ENCODE peak calls at places on chromosomes 3 and 15, in four cellular contexts. O, K, G and Y are unnamed samples.
A peak's percentile ranks its signal among the peaks of the same experiment; 100 is the strongest.

GRCh38 chr3:59411694-59412093 is 361.9 kb upstream of the CFAP20DC start:
- DNase-seq in O (no peak), K (no peak), G (no peak), Y (no peak)

GRCh38 chr3:17865626-17866025 is 123.2 kb upstream of the TBC1D5 start:
- DNase-seq in O (no peak), K (no peak), G (no peak), Y (no peak)

GRCh38 chr3:142680710-142681109 is 43.1 kb upstream of the TRPC1 start:
- DNase-seq in O (no peak), K (peak; percentile 24), G (no peak), Y (no peak)

GRCh38 chr3:156388469-156389150 is 166.3 kb downstream of the SSR3 start:
- DNase-seq in O (peak; percentile 99), K (no peak), G (no peak), Y (no peak)

GRCh38 chr3:152496286-152496685 is 227.6 kb downstream of the MBNL1 start:
- DNase-seq in O (no peak), K (no peak), G (no peak), Y (no peak)

GRCh38 chr3:59469948-59470723 is 420.3 kb upstream of the CFAP20DC start:
- DNase-seq in O (no peak), K (peak; percentile 43), G (no peak), Y (no peak)

GRCh38 chr15:76197703-76198455 is 113.4 kb downstream of the ETFA start:
- DNase-seq in O (no peak), K (peak; percentile 89), G (no peak), Y (no peak)

GRCh38 chr3:66354001-66354400 is 133.2 kb downstream of the SLC25A26 start:
- DNase-seq in O (no peak), K (no peak), G (no peak), Y (no peak)

GRCh38 chr3:156826896-156827882 is 1.0 kb downstream of the LEKR1 start:
- DNase-seq in O (no peak), K (no peak), G (no peak), Y (no peak)

GRCh38 chr15:92797168-92798052 is 102.7 kb upstream of the CHD2 start:
- DNase-seq in O (no peak), K (peak; percentile 76), G (no peak), Y (peak; percentile 37)

GRCh38 chr3:98745718-98746117 is 17.4 kb upstream of the ST3GAL6 start:
- DNase-seq in O (no peak), K (no peak), G (no peak), Y (no peak)

GRCh38 chr3:45516829-45517228 is 77.7 kb upstream of the LIMD1 start:
- DNase-seq in O (no peak), K (no peak), G (no peak), Y (no peak)

GRCh38 chr3:103127737-103128136 is 692.9 kb downstream of the ZPLD1 start:
- DNase-seq in O (no peak), K (no peak), G (no peak), Y (no peak)

GRCh38 chr3:69855436-69856162 is 116.3 kb downstream of the MITF start:
- DNase-seq in O (no peak), K (peak; percentile 31), G (no peak), Y (no peak)

GRCh38 chr3:171223396-171223795 is 196.9 kb upstream of the SLC2A2 start:
- DNase-seq in O (no peak), K (no peak), G (no peak), Y (no peak)

GRCh38 chr15:24966364-24967103 is 11.7 kb downstream of the SNRPN start:
- DNase-seq in O (no peak), K (no peak), G (no peak), Y (no peak)

GRCh38 chr15:83626171-83626802 is 27.6 kb upstream of the ADAMTSL3 start:
- DNase-seq in O (no peak), K (no peak), G (no peak), Y (no peak)

GRCh38 chr15:80777836-80778620 is 1.1 kb upstream of the CEMIP start:
- DNase-seq in O (no peak), K (peak; percentile 34), G (no peak), Y (peak; percentile 30)

GRCh38 chr15:80780416-80781221 is 1.4 kb downstream of the CEMIP start:
- DNase-seq in O (no peak), K (peak; percentile 8), G (peak; percentile 47), Y (peak; percentile 95)

GRCh38 chr15:80779658-80780415 is 667 bp downstream of the CEMIP start:
- DNase-seq in O (no peak), K (peak; percentile 63), G (no peak), Y (peak; percentile 30)

GRCh38 chr15:80778621-80778963 is 578 bp upstream of the CEMIP start:
- DNase-seq in O (no peak), K (no peak), G (no peak), Y (no peak)

DNA sequence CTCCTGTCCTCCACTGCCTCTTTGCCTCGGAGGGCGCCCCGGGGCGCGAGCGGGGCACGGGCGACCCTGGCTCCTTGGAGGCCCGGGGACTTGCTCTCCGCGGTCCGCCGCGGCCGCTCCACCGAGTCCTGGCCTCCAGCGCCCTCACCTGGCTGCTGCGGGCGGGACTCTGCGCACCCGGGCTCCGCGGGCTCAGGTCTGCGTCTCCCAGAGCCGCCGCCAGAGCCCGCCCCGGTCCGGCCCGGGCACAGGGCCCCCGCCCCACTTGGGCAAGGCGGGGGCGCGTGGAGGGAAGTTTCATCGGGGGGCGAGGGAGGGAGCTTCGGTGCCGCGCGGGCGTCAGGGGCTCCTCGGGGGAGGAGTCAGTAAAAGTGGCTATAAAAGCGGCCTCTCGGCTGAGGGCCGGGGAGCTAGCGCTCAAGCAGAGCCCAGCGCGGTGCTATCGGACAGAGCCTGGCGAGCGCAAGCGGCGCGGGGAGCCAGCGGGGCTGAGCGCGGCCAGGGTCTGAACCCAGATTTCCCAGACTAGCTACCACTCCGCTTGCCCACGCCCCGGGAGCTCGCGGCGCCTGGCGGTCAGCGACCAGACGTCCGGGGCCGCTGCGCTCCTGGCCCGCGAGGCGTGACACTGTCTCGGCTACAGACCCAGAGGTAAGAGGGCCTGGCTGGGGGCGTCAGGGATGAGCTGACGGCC is at the start of gene CEMIP:
- DNase-seq in O (no peak), K (peak; percentile 77), G (peak; percentile 65), Y (peak; percentile 89)
- TF ChIP-seq CTCF in O (peak; percentile 61), K (peak; percentile 91), G (peak; percentile 74), Y (peak; percentile 61)

GRCh38 chr15:47289667-47290066 is 427.6 kb upstream of the SEMA6D start:
- DNase-seq in O (no peak), K (no peak), G (no peak), Y (no peak)
- TF ChIP-seq CTCF in O (no peak), K (no peak), G (no peak), Y (no peak)

GRCh38 chr15:71572452-71573053 is 237.8 kb upstream of the NR2E3 start:
- DNase-seq in O (no peak), K (peak; percentile 78), G (no peak), Y (no peak)
- TF ChIP-seq CTCF in O (no peak), K (no peak), G (no peak), Y (no peak)

GRCh38 chr3:25863560-25863959 is 73.7 kb downstream of the OXSM start:
- DNase-seq in O (no peak), K (no peak), G (no peak), Y (no peak)
- TF ChIP-seq CTCF in O (peak; percentile 5), K (no peak), G (peak; percentile 54), Y (no peak)

DNA sequence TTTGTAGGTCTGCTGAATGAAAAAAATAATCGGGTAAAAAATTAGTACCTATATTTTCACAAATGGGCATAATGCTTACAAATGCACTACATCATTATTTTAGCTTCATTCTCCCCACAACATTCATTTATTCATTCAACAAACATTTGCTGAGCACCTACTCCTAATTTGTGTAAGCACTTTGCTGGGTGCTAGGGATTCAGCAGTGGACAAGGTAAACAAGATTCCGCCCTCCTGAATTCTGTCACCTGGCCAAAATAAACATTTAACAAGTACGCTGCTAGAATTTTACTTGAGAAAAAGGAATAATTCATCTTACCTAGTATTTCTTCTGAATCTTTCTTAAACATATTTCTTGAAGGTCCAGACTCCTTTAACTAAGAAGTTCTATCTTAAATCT is 72.1 kb downstream of the TIGIT start:
- DNase-seq in O (no peak), K (peak; percentile 52), G (no peak), Y (no peak)
- TF ChIP-seq CTCF in O (no peak), K (no peak), G (no peak), Y (no peak)

GRCh38 chr3:184241447-184242296 is 7.1 kb downstream of the ALG3 start:
- DNase-seq in O (no peak), K (peak; percentile 12), G (no peak), Y (peak; percentile 28)
- TF ChIP-seq CTCF in O (peak; percentile 53), K (peak; percentile 12), G (peak; percentile 35), Y (peak; percentile 22)

GRCh38 chr3:165339753-165340152 is 143.6 kb upstream of the SLITRK3 start:
- DNase-seq in O (no peak), K (peak; percentile 45), G (no peak), Y (no peak)
- TF ChIP-seq CTCF in O (no peak), K (peak; percentile 53), G (peak; percentile 27), Y (no peak)

GRCh38 chr3:39383190-39383912 is at the start of gene SLC25A38:
- DNase-seq in O (peak; percentile 32), K (peak; percentile 85), G (peak; percentile 87), Y (peak; percentile 73)
- TF ChIP-seq CTCF in O (peak; percentile 52), K (peak; percentile 8), G (peak; percentile 49), Y (no peak)

DNA sequence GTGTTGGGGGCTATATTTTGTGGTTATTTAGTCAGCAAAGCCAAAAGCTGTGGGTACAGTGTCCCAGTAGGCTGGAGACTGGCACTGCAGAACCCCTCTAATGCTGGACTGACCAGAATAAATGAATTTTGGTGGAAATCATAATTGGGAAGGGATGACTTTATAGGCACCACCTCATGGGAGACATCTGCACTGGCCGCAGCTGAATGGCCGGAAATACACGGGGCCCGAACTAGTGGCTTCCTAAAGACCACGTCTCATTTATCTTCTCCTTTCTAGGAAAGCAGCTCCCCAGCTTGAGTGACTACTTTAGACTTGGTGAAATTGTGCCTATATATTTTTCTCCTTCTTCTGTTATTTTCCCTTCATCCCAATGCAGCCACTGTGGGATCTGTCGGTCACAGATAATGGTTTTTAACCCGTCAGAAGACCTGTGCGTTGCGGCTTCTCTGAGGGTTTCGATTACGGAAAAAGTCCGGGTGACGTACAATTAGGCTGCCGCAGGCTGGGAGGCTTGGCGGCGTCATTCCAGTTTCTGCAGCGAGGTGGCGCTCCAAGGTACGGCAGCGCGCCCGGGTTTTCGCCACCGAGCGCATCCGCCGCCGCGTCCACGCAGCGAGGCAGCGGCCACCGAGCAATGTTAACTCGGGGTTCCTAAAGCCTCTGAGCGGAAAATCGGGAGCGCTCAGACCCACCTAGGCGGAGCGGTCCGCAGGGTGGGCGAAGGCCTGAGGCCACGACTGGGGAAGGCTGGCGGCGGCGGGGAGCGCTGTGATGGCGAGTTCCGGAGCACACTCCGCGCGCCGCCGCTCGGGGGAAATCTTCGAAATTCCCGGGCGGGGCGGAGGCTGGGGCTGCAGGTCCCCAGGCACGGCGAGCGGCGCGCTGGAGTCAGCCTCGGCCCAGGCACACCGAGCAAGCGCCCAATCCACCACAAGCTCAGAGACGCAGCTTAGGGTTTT is 26.3 kb downstream of the NR2F2 start:
- DNase-seq in O (no peak), K (peak; percentile 75), G (peak; percentile 82), Y (peak; percentile 96)
- TF ChIP-seq CTCF in O (peak; percentile 96), K (peak; percentile 95), G (peak; percentile 90), Y (peak; percentile 97)